ENCODE peak calls at places on chromosomes 1 and 21, in four cellular contexts. E is mammary epithelial cell, K is transverse colon, U is upper lobe of left lung. L is an unnamed sample.

GRCh38 chr1:14715771-14716170 is 117.3 kb downstream of the KAZN start:
- DNase-seq in E (no peak), K (no peak), U (no peak), L (no peak)

GRCh38 chr1:246304468-246305259 is 202.4 kb downstream of the SMYD3 start:
- DNase-seq in E (no peak), K (no peak), U (no peak), L (no peak)

GRCh38 chr1:153390938-153391710 is at the start of gene S100A8:
- DNase-seq in E (peak), K (peak), U (no peak), L (peak)

GRCh38 chr21:35075546-35075945 is 26.4 kb upstream of the RUNX1 start:
- DNase-seq in E (peak), K (no peak), U (no peak), L (no peak)

GRCh38 chr1:31848381-31848897 is 32.6 kb upstream of the SPOCD1 start:
- DNase-seq in E (no peak), K (no peak), U (no peak), L (no peak)

GRCh38 chr1:156931974-156932710 is 11.7 kb downstream of the LRRC71 start:
- DNase-seq in E (no peak), K (no peak), U (no peak), L (no peak)

GRCh38 chr1:45205000-45205909 is 1.1 kb downstream of the ZSWIM5 start:
- DNase-seq in E (no peak), K (peak), U (peak), L (no peak)

GRCh38 chr1:64516301-64516700 is 46.4 kb downstream of the CACHD1 start:
- DNase-seq in E (no peak), K (no peak), U (no peak), L (no peak)

GRCh38 chr1:4871373-4871772 is 217.0 kb downstream of the AJAP1 start:
- DNase-seq in E (no peak), K (no peak), U (no peak), L (no peak)

GRCh38 chr1:221742555-221743415 is 896 bp upstream of the DUSP10 start:
- DNase-seq in E (peak), K (peak), U (peak), L (peak)

GRCh38 chr1:72000809-72001208 is 281.5 kb downstream of the NEGR1 start:
- DNase-seq in E (peak), K (no peak), U (no peak), L (no peak)

GRCh38 chr1:204545881-204546280 is 29.7 kb downstream of the MDM4 start:
- DNase-seq in E (no peak), K (no peak), U (no peak), L (no peak)

GRCh38 chr21:38196033-38196432 is 60.8 kb upstream of the KCNJ15 start:
- DNase-seq in E (no peak), K (no peak), U (no peak), L (no peak)

GRCh38 chr1:29156543-29157268 is 25.0 kb downstream of the SRSF4 start:
- DNase-seq in E (no peak), K (no peak), U (no peak), L (no peak)

GRCh38 chr1:209536843-209537242 is 46.7 kb upstream of the CAMK1G start:
- DNase-seq in E (no peak), K (no peak), U (no peak), L (no peak)

GRCh38 chr1:209529233-209529632 is 54.3 kb upstream of the CAMK1G start:
- DNase-seq in E (no peak), K (no peak), U (no peak), L (no peak)

GRCh38 chr1:209530990-209531389 is 52.5 kb upstream of the CAMK1G start:
- DNase-seq in E (peak), K (no peak), U (no peak), L (no peak)

GRCh38 chr1:209537336-209538114 is 46.0 kb upstream of the CAMK1G start:
- DNase-seq in E (no peak), K (no peak), U (no peak), L (no peak)

GRCh38 chr1:209534496-209535250 is 48.8 kb upstream of the CAMK1G start:
- DNase-seq in E (no peak), K (no peak), U (no peak), L (no peak)
- TF ChIP-seq CTCF in E (no peak), K (no peak), U (no peak), L (no peak)

DNA sequence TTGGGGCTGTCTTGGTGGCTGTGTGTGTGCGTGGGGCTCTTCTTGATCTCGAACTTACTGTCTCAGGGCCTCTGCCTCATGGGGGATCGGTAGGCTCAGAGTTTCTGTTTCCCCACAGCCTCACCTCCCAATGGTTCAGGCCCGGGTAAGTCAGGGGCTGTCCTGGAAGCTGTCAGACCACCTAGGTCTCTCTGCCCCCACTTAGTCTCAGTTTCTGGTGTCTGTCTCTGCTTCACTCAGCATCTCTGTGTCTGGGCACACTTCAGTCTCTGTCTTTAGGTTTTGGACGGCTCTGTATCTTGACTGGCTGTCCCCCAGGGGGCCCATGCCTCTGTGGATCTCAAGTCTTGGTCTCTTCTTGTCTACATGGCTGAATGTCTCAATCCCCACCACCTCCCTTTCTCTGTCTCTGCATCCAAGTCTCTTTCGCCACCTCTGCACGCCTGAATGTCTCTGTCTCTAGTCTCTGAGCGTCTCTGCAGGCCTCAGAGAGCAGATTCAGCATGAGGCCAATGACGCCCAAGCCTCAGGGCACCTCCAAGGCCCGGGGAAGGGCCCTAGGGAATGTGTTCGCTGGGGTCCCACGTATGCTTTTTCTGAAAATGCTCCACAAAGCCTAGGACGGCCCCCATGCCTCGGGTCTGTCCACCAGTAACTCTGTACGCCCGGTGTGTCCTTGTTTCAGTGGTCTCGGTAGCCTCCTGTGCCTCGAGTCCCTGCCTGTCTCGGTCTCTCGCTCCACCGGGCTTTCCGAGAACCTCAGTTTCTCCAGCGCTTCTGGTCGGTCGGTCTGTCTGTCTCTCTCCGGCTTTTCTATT is 821 bp downstream of the FHL3 start:
- DNase-seq in E (no peak), K (no peak), U (no peak), L (no peak)
- TF ChIP-seq CTCF in E (no peak), K (no peak), U (no peak), L (no peak)

GRCh38 chr1:102970496-102971078 is 137.7 kb downstream of the COL11A1 start:
- DNase-seq in E (peak), K (no peak), U (no peak), L (no peak)
- TF ChIP-seq CTCF in E (peak), K (no peak), U (peak), L (peak)

DNA sequence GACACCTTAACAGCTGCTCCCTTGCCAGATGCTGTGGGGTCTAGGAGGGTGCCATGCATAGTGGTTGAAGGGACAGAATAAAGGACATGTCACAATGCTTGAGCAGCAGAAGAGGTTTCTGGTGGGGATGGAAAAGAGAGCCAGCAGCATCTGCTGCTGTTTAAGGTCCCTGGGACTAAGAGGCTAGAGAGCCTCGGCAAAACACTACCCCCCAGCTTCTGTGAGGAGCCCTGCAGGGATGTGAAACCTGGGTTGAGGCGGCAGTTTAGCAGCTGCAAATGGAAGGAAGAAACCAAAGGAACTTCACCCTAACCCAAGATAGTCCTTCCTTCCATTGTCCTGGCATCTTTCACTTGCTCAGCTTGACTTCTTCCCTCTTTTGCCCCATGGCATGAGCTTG is 39.4 kb downstream of the PLXNA2 start:
- DNase-seq in E (no peak), K (no peak), U (no peak), L (no peak)
- TF ChIP-seq CTCF in E (no peak), K (no peak), U (no peak), L (no peak)